ENCODE peak calls at places on chromosomes 4 and X, in seven cellular contexts. X, U, C, V, H, Z and W are unnamed samples. For H3K4me1, the result is how much of the 10 kb centered on the place peaks cover.

GRCh38 chrX:133267621-133268020 is 49.5 kb upstream of the TFDP3 start:
- DNase-seq in X (no peak), U (no peak), C (no peak), V (no peak), H (no peak), Z (no peak), W (no peak)

GRCh38 chr4:150098214-150098613 is 20.0 kb downstream of the DCLK2 start:
- DNase-seq in X (no peak), U (no peak), C (no peak), V (peak), H (peak), Z (peak), W (peak)

GRCh38 chrX:112830540-112830939 is 10.1 kb downstream of the AMOT start:
- DNase-seq in X (no peak), U (no peak), C (no peak), V (no peak), H (no peak), Z (no peak), W (no peak)

GRCh38 chr4:6884341-6884870 is 25.2 kb upstream of the TBC1D14 start:
- DNase-seq in X (no peak), U (no peak), C (no peak), V (peak), H (peak), Z (no peak), W (no peak)

GRCh38 chr4:82423245-82424054 is 6.8 kb downstream of the HNRNPDL start:
- DNase-seq in X (no peak), U (no peak), C (no peak), V (peak), H (no peak), Z (no peak), W (no peak)

GRCh38 chr4:118352843-118353373 is at the start of gene PRSS12:
- DNase-seq in X (peak), U (peak), C (peak), V (peak), H (peak), Z (peak), W (peak)

GRCh38 chr4:74094227-74094626 is 4.8 kb downstream of the CXCL2 start:
- DNase-seq in X (no peak), U (no peak), C (no peak), V (no peak), H (no peak), Z (no peak), W (peak)

GRCh38 chr4:26873391-26874026 is 12.9 kb downstream of the STIM2 start:
- DNase-seq in X (no peak), U (no peak), C (no peak), V (no peak), H (no peak), Z (no peak), W (no peak)

GRCh38 chr4:52187603-52188002 is 136.5 kb downstream of the SPATA18 start:
- DNase-seq in X (no peak), U (no peak), C (no peak), V (no peak), H (no peak), Z (no peak), W (no peak)

GRCh38 chr4:107467461-107467860 is 252.6 kb downstream of the PAPSS1 start:
- DNase-seq in X (no peak), U (no peak), C (no peak), V (no peak), H (no peak), Z (no peak), W (no peak)

GRCh38 chrX:152138388-152138784 is at the start of gene MAGEA10:
- DNase-seq in X (no peak), U (no peak), C (no peak), V (no peak), H (no peak), Z (no peak), W (no peak)

GRCh38 chr4:165872443-165873297 is at the start of gene TLL1:
- DNase-seq in X (no peak), U (no peak), C (no peak), V (no peak), H (peak), Z (peak), W (peak)

GRCh38 chrX:51461053-51462050 is 35.0 kb downstream of the NUDT11 start:
- DNase-seq in X (no peak), U (no peak), C (peak), V (peak), H (peak), Z (peak), W (peak)

GRCh38 chr4:87823741-87824140 is 9.0 kb upstream of the MEPE start:
- DNase-seq in X (no peak), U (no peak), C (no peak), V (no peak), H (no peak), Z (no peak), W (no peak)

GRCh38 chrX:136209016-136209738 is 42.0 kb downstream of the MAP7D3 start:
- DNase-seq in X (peak), U (peak), C (no peak), V (peak), H (peak), Z (peak), W (peak)

GRCh38 chr4:3422808-3423297 is 18.9 kb upstream of the HGFAC start:
- DNase-seq in X (peak), U (no peak), C (no peak), V (no peak), H (no peak), Z (no peak), W (no peak)

GRCh38 chr4:15964159-15964558 is 1.2 kb upstream of the FGFBP2 start:
- DNase-seq in X (no peak), U (no peak), C (no peak), V (no peak), H (no peak), Z (no peak), W (no peak)

GRCh38 chr4:54090804-54091623 is 8.9 kb upstream of the GSX2 start:
- DNase-seq in X (peak), U (no peak), C (no peak), V (peak), H (no peak), Z (peak), W (peak)

GRCh38 chr4:101597204-101597603 is 193.3 kb upstream of the BANK1 start:
- DNase-seq in X (no peak), U (no peak), C (no peak), V (no peak), H (no peak), Z (no peak), W (no peak)

GRCh38 chr4:32140636-32141035 is 1420.5 kb downstream of the PCDH7 start:
- DNase-seq in X (no peak), U (no peak), C (no peak), V (peak), H (peak), Z (peak), W (peak)

GRCh38 chrX:123803331-123803983 is 56.4 kb upstream of the XIAP start:
- DNase-seq in X (no peak), U (no peak), C (peak), V (peak), H (peak), Z (peak), W (peak)

GRCh38 chr4:3111461-3111860 is 37.0 kb downstream of the HTT start:
- DNase-seq in X (no peak), U (peak), C (no peak), V (peak), H (peak), Z (peak), W (peak)

GRCh38 chr4:139603576-139604387 is 47.8 kb upstream of the SETD7 start:
- DNase-seq in X (no peak), U (no peak), C (peak), V (peak), H (peak), Z (peak), W (peak)

GRCh38 chr4:124641715-124642380 is 70.7 kb downstream of the ANKRD50 start:
- DNase-seq in X (no peak), U (no peak), C (no peak), V (peak), H (peak), Z (peak), W (peak)

GRCh38 chr4:57104706-57105560 is 5.3 kb downstream of the IGFBP7 start:
- DNase-seq in X (no peak), U (no peak), C (no peak), V (peak), H (no peak), Z (peak), W (no peak)

GRCh38 chr4:47876310-47876709 is 38.1 kb downstream of the NFXL1 start:
- DNase-seq in X (no peak), U (no peak), C (no peak), V (no peak), H (no peak), Z (no peak), W (no peak)
- H3K4me1 ChIP-seq in X (under half), U (under half), C (under half), V (under half), H (under half), Z (under half), W (under half)

DNA sequence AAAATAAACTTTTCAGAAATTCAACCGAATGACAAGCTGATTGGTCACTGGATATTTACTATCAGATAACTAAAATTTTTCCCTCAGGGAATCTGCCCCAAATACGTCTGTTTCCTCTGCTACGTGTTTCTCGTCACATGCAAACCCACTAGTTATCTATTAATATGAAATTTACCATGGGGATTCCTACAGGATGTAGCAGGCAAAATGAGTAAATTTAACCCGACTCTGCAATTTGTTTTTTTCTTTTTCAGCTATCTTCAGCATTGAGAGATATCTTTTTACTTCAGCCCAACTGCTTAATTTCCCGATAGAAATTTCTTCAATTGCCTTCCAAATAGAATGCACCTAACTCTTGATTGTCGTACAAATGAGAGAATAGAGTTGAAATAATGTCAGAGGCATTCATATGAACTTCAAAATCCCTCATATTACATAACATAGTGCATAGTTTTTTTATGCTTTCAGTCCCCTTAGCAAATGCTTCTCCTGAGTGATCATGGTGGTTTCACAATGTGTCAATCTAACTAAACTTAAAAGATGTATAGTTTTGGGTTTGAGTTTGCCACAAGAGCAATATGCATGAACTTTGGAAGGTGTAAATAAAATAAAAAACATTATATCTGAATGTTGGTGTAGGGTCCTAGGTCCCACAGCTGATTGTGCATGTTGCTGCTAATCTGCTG is 913.1 kb upstream of the GRIA3 start:
- DNase-seq in X (no peak), U (no peak), C (no peak), V (no peak), H (no peak), Z (no peak), W (no peak)
- H3K4me1 ChIP-seq in X (under half), U (under half), C (under half), V (under half), H (under half), Z (under half), W (under half)

DNA sequence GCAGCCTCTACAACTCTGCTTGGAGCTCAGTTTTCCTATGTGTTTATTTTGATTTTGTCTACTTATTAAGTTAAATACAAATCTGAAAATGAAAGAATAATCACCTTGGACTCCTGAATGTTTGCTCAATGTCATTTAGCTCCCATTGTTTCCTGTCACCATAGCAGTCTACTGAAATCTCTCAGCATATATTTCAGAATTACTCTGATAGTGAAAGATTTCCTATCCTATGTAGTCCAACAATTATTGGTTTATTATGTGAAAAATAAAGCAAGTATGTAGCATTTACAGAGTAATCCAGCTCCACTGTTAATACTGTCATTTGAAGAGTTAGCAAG is 168.4 kb downstream of the CBR4 start:
- DNase-seq in X (no peak), U (no peak), C (no peak), V (no peak), H (no peak), Z (no peak), W (no peak)
- H3K4me1 ChIP-seq in X (half or more), U (half or more), C (under half), V (under half), H (under half), Z (under half), W (under half)

GRCh38 chr4:25862411-25863346 is at the start of gene SEL1L3:
- DNase-seq in X (peak), U (no peak), C (peak), V (no peak), H (no peak), Z (peak), W (no peak)

GRCh38 chr4:25859429-25860148 is 3.2 kb downstream of the SEL1L3 start:
- DNase-seq in X (no peak), U (no peak), C (no peak), V (no peak), H (no peak), Z (peak), W (peak)

GRCh38 chr4:25860586-25861421 is 2.0 kb downstream of the SEL1L3 start:
- DNase-seq in X (no peak), U (no peak), C (no peak), V (peak), H (peak), Z (peak), W (peak)

GRCh38 chr4:25861951-25862410 is 807 bp downstream of the SEL1L3 start:
- DNase-seq in X (no peak), U (no peak), C (no peak), V (peak), H (peak), Z (peak), W (no peak)

GRCh38 chr4:25861422-25861926 is 1.3 kb downstream of the SEL1L3 start:
- DNase-seq in X (no peak), U (no peak), C (no peak), V (peak), H (peak), Z (peak), W (peak)
- H3K4me1 ChIP-seq in X (under half), U (under half), C (under half), V (under half), H (under half), Z (under half), W (under half)

DNA sequence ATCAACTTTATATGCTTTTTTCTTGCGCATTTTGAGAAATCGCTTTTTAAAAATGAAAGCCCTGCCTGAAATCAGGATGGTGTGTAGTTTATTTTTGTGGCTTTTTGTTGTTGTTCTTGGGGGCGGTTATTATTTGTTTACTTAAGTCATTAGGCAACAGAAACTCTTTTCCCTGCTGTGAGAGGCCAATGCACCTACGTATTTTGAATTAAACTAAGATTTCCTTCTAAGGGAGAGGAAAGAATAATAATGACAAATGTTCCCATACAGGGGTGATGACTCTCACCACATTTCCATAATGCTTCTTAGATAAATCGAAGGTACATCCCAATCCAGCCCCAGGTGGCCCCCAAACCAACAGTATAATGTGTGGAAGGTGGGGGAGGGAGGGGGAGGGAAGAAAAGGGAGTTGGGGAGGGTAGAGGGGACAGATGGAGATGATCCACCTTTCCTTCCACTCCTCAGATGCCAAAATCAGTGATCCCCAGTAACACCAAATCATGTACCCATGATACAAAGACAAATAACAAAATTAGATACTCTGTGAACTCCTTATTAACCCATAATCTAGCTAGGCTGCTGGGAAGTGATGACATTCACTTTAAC is 39.6 kb downstream of the ZNF827 start:
- DNase-seq in X (no peak), U (no peak), C (no peak), V (no peak), H (no peak), Z (no peak), W (no peak)
- H3K4me1 ChIP-seq in X (under half), U (under half), C (under half), V (under half), H (under half), Z (under half), W (under half)

GRCh38 chr4:76549765-76550164 is 114.7 kb downstream of the SHROOM3 start:
- DNase-seq in X (no peak), U (no peak), C (no peak), V (no peak), H (no peak), Z (no peak), W (no peak)
- H3K4me1 ChIP-seq in X (under half), U (under half), C (under half), V (under half), H (under half), Z (under half), W (under half)

GRCh38 chrX:42149786-42150185 is 226.4 kb upstream of the CASK start:
- DNase-seq in X (no peak), U (no peak), C (no peak), V (no peak), H (peak), Z (peak), W (no peak)

GRCh38 chrX:42149281-42149680 is 225.9 kb upstream of the CASK start:
- DNase-seq in X (no peak), U (no peak), C (no peak), V (no peak), H (no peak), Z (peak), W (no peak)

GRCh38 chrX:42151808-42152207 is 228.5 kb upstream of the CASK start:
- DNase-seq in X (no peak), U (no peak), C (no peak), V (no peak), H (no peak), Z (peak), W (no peak)
- H3K4me1 ChIP-seq in X (under half), U (under half), C (under half), V (under half), H (under half), Z (under half), W (under half)